ENCODE peak calls at places on chromosomes 16 and 17, in six cellular contexts. One of them, this sample, is unnamed.

GRCh38 chr16:590165-590874 is 454 bp downstream of the RAB40C start:
- DNase-seq in endothelial cell of umbilical vein: peak; percentile 55
- DNase-seq in GM12878: no peak
- DNase-seq in A549: no peak
- DNase-seq in HepG2: no peak
- DNase-seq in K562: peak; percentile 40
- DNase-seq in this sample: no peak

GRCh38 chr16:29290631-29291247 is 115.8 kb downstream of the NPIPB11 start:
- DNase-seq in endothelial cell of umbilical vein: peak; percentile 95
- DNase-seq in GM12878: peak; percentile 44
- DNase-seq in A549: peak; percentile 94
- DNase-seq in HepG2: peak; percentile 80
- DNase-seq in K562: peak; percentile 92
- DNase-seq in this sample: peak; percentile 81

GRCh38 chr16:31875112-31875803 is 1.7 kb downstream of the ZNF267 start:
- DNase-seq in endothelial cell of umbilical vein: peak; percentile 26
- DNase-seq in GM12878: no peak
- DNase-seq in A549: no peak
- DNase-seq in HepG2: no peak
- DNase-seq in K562: no peak
- DNase-seq in this sample: peak; percentile 23

GRCh38 chr17:43814714-43815113 is 18.2 kb downstream of the MPP3 start:
- DNase-seq in endothelial cell of umbilical vein: peak; percentile 63
- DNase-seq in GM12878: no peak
- DNase-seq in A549: peak; percentile 51
- DNase-seq in HepG2: no peak
- DNase-seq in K562: no peak
- DNase-seq in this sample: no peak

GRCh38 chr17:11641521-11642275 is 43.4 kb downstream of the DNAH9 start:
- DNase-seq in endothelial cell of umbilical vein: no peak
- DNase-seq in GM12878: no peak
- DNase-seq in A549: no peak
- DNase-seq in HepG2: no peak
- DNase-seq in K562: no peak
- DNase-seq in this sample: no peak

GRCh38 chr16:12398029-12398735 is 405.5 kb downstream of the CPPED1 start:
- DNase-seq in endothelial cell of umbilical vein: no peak
- DNase-seq in GM12878: no peak
- DNase-seq in A549: no peak
- DNase-seq in HepG2: no peak
- DNase-seq in K562: no peak
- DNase-seq in this sample: no peak

GRCh38 chr17:72118588-72119279 is 2.1 kb upstream of the SOX9 start:
- DNase-seq in endothelial cell of umbilical vein: peak; percentile 37
- DNase-seq in GM12878: peak; percentile 15
- DNase-seq in A549: peak; percentile 84
- DNase-seq in HepG2: peak; percentile 75
- DNase-seq in K562: peak; percentile 50
- DNase-seq in this sample: peak; percentile 49

GRCh38 chr17:52419256-52419655 is 260.7 kb upstream of the CA10 start:
- DNase-seq in endothelial cell of umbilical vein: no peak
- DNase-seq in GM12878: no peak
- DNase-seq in A549: peak; percentile 3
- DNase-seq in HepG2: peak; percentile 69
- DNase-seq in K562: no peak
- DNase-seq in this sample: no peak

GRCh38 chr16:88976359-88977027 is 514 bp downstream of the CBFA2T3 start:
- DNase-seq in endothelial cell of umbilical vein: no peak
- DNase-seq in GM12878: no peak
- DNase-seq in A549: no peak
- DNase-seq in HepG2: no peak
- DNase-seq in K562: no peak
- DNase-seq in this sample: peak; percentile 56

GRCh38 chr17:9401434-9401833 is 174.2 kb downstream of the STX8 start:
- DNase-seq in endothelial cell of umbilical vein: no peak
- DNase-seq in GM12878: no peak
- DNase-seq in A549: peak; percentile 34
- DNase-seq in HepG2: no peak
- DNase-seq in K562: no peak
- DNase-seq in this sample: peak; percentile 12

GRCh38 chr16:79757163-79757562 is 156.6 kb upstream of the MAF start:
- DNase-seq in endothelial cell of umbilical vein: no peak
- DNase-seq in GM12878: no peak
- DNase-seq in A549: no peak
- DNase-seq in HepG2: no peak
- DNase-seq in K562: no peak
- DNase-seq in this sample: peak; percentile 14

GRCh38 chr16:8893426-8893825 is 11.3 kb downstream of the LITAFD start:
- DNase-seq in endothelial cell of umbilical vein: no peak
- DNase-seq in GM12878: no peak
- DNase-seq in A549: no peak
- DNase-seq in HepG2: no peak
- DNase-seq in K562: no peak
- DNase-seq in this sample: no peak

GRCh38 chr17:44159519-44160210 is 10.8 kb upstream of the ASB16 start:
- DNase-seq in endothelial cell of umbilical vein: no peak
- DNase-seq in GM12878: no peak
- DNase-seq in A549: no peak
- DNase-seq in HepG2: no peak
- DNase-seq in K562: peak; percentile 52
- DNase-seq in this sample: no peak

GRCh38 chr16:74673876-74674275 is 7.2 kb upstream of the RFWD3 start:
- DNase-seq in endothelial cell of umbilical vein: no peak
- DNase-seq in GM12878: no peak
- DNase-seq in A549: no peak
- DNase-seq in HepG2: no peak
- DNase-seq in K562: no peak
- DNase-seq in this sample: no peak

GRCh38 chr16:77850637-77851330 is 62.4 kb downstream of the VAT1L start:
- DNase-seq in endothelial cell of umbilical vein: peak; percentile 32
- DNase-seq in GM12878: no peak
- DNase-seq in A549: no peak
- DNase-seq in HepG2: no peak
- DNase-seq in K562: no peak
- DNase-seq in this sample: no peak

GRCh38 chr17:37802712-37803416 is 58.0 kb upstream of the HNF1B start:
- DNase-seq in endothelial cell of umbilical vein: no peak
- DNase-seq in GM12878: no peak
- DNase-seq in A549: no peak
- DNase-seq in HepG2: no peak
- DNase-seq in K562: no peak
- DNase-seq in this sample: peak; percentile 37

GRCh38 chr17:60149691-60150582 is at the start of gene CA4:
- DNase-seq in endothelial cell of umbilical vein: no peak
- DNase-seq in GM12878: no peak
- DNase-seq in A549: no peak
- DNase-seq in HepG2: no peak
- DNase-seq in K562: peak; percentile 42
- DNase-seq in this sample: no peak

GRCh38 chr16:74666010-74666421 is 661 bp downstream of the RFWD3 start:
- DNase-seq in endothelial cell of umbilical vein: no peak
- DNase-seq in GM12878: no peak
- DNase-seq in A549: no peak
- DNase-seq in HepG2: no peak
- DNase-seq in K562: no peak
- DNase-seq in this sample: no peak

GRCh38 chr17:29828676-29829291 is 101.2 kb downstream of the SSH2 start:
- DNase-seq in endothelial cell of umbilical vein: no peak
- DNase-seq in GM12878: no peak
- DNase-seq in A549: no peak
- DNase-seq in HepG2: no peak
- DNase-seq in K562: no peak
- DNase-seq in this sample: no peak

GRCh38 chr17:30323262-30323894 is 10.5 kb downstream of the TMIGD1 start:
- DNase-seq in endothelial cell of umbilical vein: no peak
- DNase-seq in GM12878: no peak
- DNase-seq in A549: no peak
- DNase-seq in HepG2: no peak
- DNase-seq in K562: no peak
- DNase-seq in this sample: peak; percentile 58

GRCh38 chr17:49362723-49363117 is 670 bp upstream of the ZNF652 start:
- DNase-seq in endothelial cell of umbilical vein: no peak
- DNase-seq in GM12878: no peak
- DNase-seq in A549: no peak
- DNase-seq in HepG2: no peak
- DNase-seq in K562: no peak
- DNase-seq in this sample: no peak
- H3K4me3 ChIP-seq in endothelial cell of umbilical vein: peak overlapping the region; percentile 70
- H3K4me3 ChIP-seq in GM12878: peak overlapping the region; percentile 60
- H3K4me3 ChIP-seq in A549: peak overlapping the region; percentile 94
- H3K4me3 ChIP-seq in HepG2: peak overlapping the region; percentile 62
- H3K4me3 ChIP-seq in K562: peak overlapping the region; percentile 86
- H3K4me3 ChIP-seq in this sample: peak overlapping the region; percentile 46

DNA sequence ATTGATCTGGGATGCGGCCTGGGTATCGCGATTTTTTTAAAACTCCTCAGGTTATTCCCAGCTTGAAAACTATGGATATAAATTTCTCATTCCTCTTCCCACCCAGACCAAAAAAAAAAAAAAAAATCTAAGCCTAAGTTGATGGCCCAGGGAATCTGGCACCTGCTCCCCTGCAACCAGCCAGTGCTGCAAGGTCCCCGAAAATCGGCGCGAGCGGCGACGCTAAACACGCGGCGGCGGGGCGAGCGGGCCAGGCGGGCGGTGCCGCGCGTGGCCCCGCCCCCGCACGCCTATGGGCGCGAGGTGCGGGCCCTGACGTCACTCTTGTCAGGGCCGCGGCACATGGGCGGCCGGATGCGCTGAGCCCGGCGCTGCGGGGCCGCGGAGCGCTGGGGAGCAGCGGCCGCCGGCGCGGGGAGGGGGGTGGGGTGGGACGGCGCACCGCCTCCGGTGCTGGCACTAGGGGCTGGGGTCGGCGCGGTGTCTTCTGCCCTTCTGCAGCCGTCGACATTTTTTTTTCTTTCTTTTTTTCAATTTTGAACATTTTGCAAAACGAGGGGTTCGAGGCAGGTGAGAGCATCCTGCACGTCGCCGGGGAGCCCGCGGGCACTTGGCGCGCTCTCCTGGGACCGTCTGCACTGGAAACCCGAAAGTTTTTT is at the start of gene HLF:
- DNase-seq in endothelial cell of umbilical vein: peak; percentile 52
- DNase-seq in GM12878: no peak
- DNase-seq in A549: peak; percentile 86
- DNase-seq in HepG2: peak; percentile 76
- DNase-seq in K562: peak; percentile 94
- DNase-seq in this sample: no peak
- TF ChIP-seq MYC in endothelial cell of umbilical vein: no peak
- TF ChIP-seq MYC in GM12878: no peak
- TF ChIP-seq MYC in A549: peak; percentile 93
- TF ChIP-seq MYC in HepG2: peak; percentile 65
- TF ChIP-seq MYC in K562: no peak
- TF ChIP-seq MYC in this sample: no peak

GRCh38 chr17:57355090-57355859 is 99.0 kb downstream of the MSI2 start:
- DNase-seq in endothelial cell of umbilical vein: no peak
- DNase-seq in GM12878: no peak
- DNase-seq in A549: no peak
- DNase-seq in HepG2: no peak
- DNase-seq in K562: no peak
- DNase-seq in this sample: no peak

GRCh38 chr17:57352658-57353057 is 96.3 kb downstream of the MSI2 start:
- DNase-seq in endothelial cell of umbilical vein: no peak
- DNase-seq in GM12878: no peak
- DNase-seq in A549: no peak
- DNase-seq in HepG2: no peak
- DNase-seq in K562: no peak
- DNase-seq in this sample: no peak

GRCh38 chr17:57349533-57350227 is 93.4 kb downstream of the MSI2 start:
- DNase-seq in endothelial cell of umbilical vein: no peak
- DNase-seq in GM12878: no peak
- DNase-seq in A549: no peak
- DNase-seq in HepG2: no peak
- DNase-seq in K562: no peak
- DNase-seq in this sample: no peak

GRCh38 chr17:57354669-57355068 is 98.3 kb downstream of the MSI2 start:
- DNase-seq in endothelial cell of umbilical vein: no peak
- DNase-seq in GM12878: no peak
- DNase-seq in A549: no peak
- DNase-seq in HepG2: no peak
- DNase-seq in K562: no peak
- DNase-seq in this sample: no peak

GRCh38 chr17:57350266-57350665 is 93.9 kb downstream of the MSI2 start:
- DNase-seq in endothelial cell of umbilical vein: no peak
- DNase-seq in GM12878: no peak
- DNase-seq in A549: no peak
- DNase-seq in HepG2: no peak
- DNase-seq in K562: no peak
- DNase-seq in this sample: no peak
- TF ChIP-seq MAX in endothelial cell of umbilical vein: no peak
- TF ChIP-seq MAX in GM12878: no peak
- TF ChIP-seq MAX in A549: no peak
- TF ChIP-seq MAX in HepG2: no peak
- TF ChIP-seq MAX in K562: no peak
- TF ChIP-seq MAX in this sample: no peak

GRCh38 chr16:86512860-86513470 is 2.6 kb downstream of the FOXF1 start:
- DNase-seq in endothelial cell of umbilical vein: no peak
- DNase-seq in GM12878: no peak
- DNase-seq in A549: no peak
- DNase-seq in HepG2: no peak
- DNase-seq in K562: no peak
- DNase-seq in this sample: no peak
- H3K4me3 ChIP-seq in endothelial cell of umbilical vein: no peak overlapping the region
- H3K4me3 ChIP-seq in GM12878: no peak overlapping the region
- H3K4me3 ChIP-seq in A549: no peak overlapping the region
- H3K4me3 ChIP-seq in HepG2: no peak overlapping the region
- H3K4me3 ChIP-seq in K562: no peak overlapping the region
- H3K4me3 ChIP-seq in this sample: no peak overlapping the region

GRCh38 chr16:54875443-54875842 is 55.2 kb upstream of the IRX5 start:
- DNase-seq in endothelial cell of umbilical vein: no peak
- DNase-seq in GM12878: no peak
- DNase-seq in A549: no peak
- DNase-seq in HepG2: no peak
- DNase-seq in K562: no peak
- DNase-seq in this sample: no peak
- TF ChIP-seq MYC in endothelial cell of umbilical vein: no peak
- TF ChIP-seq MYC in GM12878: no peak
- TF ChIP-seq MYC in A549: no peak
- TF ChIP-seq MYC in HepG2: no peak
- TF ChIP-seq MYC in K562: no peak
- TF ChIP-seq MYC in this sample: no peak

GRCh38 chr16:84053237-84053636 is 10.6 kb upstream of the SLC38A8 start:
- DNase-seq in endothelial cell of umbilical vein: no peak
- DNase-seq in GM12878: no peak
- DNase-seq in A549: no peak
- DNase-seq in HepG2: no peak
- DNase-seq in K562: no peak
- DNase-seq in this sample: no peak

GRCh38 chr16:84055801-84056634 is 13.4 kb upstream of the SLC38A8 start:
- DNase-seq in endothelial cell of umbilical vein: no peak
- DNase-seq in GM12878: no peak
- DNase-seq in A549: no peak
- DNase-seq in HepG2: no peak
- DNase-seq in K562: peak; percentile 60
- DNase-seq in this sample: no peak

GRCh38 chr16:84055366-84055765 is 12.8 kb upstream of the SLC38A8 start:
- DNase-seq in endothelial cell of umbilical vein: no peak
- DNase-seq in GM12878: no peak
- DNase-seq in A549: no peak
- DNase-seq in HepG2: no peak
- DNase-seq in K562: peak; percentile 36
- DNase-seq in this sample: no peak

GRCh38 chr16:84054271-84054670 is 11.7 kb upstream of the SLC38A8 start:
- DNase-seq in endothelial cell of umbilical vein: no peak
- DNase-seq in GM12878: no peak
- DNase-seq in A549: no peak
- DNase-seq in HepG2: no peak
- DNase-seq in K562: no peak
- DNase-seq in this sample: no peak

GRCh38 chr16:84054916-84055315 is 12.3 kb upstream of the SLC38A8 start:
- DNase-seq in endothelial cell of umbilical vein: no peak
- DNase-seq in GM12878: no peak
- DNase-seq in A549: no peak
- DNase-seq in HepG2: no peak
- DNase-seq in K562: peak; percentile 42
- DNase-seq in this sample: no peak
- TF ChIP-seq MAX in endothelial cell of umbilical vein: no peak
- TF ChIP-seq MAX in GM12878: no peak
- TF ChIP-seq MAX in A549: no peak
- TF ChIP-seq MAX in HepG2: no peak
- TF ChIP-seq MAX in K562: no peak
- TF ChIP-seq MAX in this sample: no peak

This sample was measured in NB4.